ENCODE peak calls at places on chromosomes 12 and 14, in six cellular contexts. J, C, K, U, M and Y are unnamed samples.

GRCh38 chr14:90426031-90426540 is 29.3 kb downstream of the CALM1 start:
- DNase-seq in K (no peak), C (no peak), U (no peak), M (no peak), J (no peak), Y (no peak)

GRCh38 chr14:61122862-61123261 is 141.8 kb downstream of the SLC38A6 start:
- DNase-seq in C (no peak), M (no peak), U (no peak), K (no peak), J (no peak), Y (no peak)

GRCh38 chr12:118534003-118534402 is 157.6 kb downstream of the SUDS3 start:
- DNase-seq in U (no peak), J (no peak), K (no peak), M (no peak), C (no peak), Y (no peak)

GRCh38 chr12:110948041-110948440 is 27.7 kb upstream of the MYL2 start:
- DNase-seq in U (no peak), C (no peak), K (no peak), M (no peak), J (no peak), Y (no peak)

GRCh38 chr12:96861656-96862055 is 45.4 kb upstream of the NEDD1 start:
- DNase-seq in M (no peak), J (no peak), K (no peak), U (no peak), C (no peak), Y (no peak)

GRCh38 chr14:20332946-20333782 is at the start of gene CCNB1IP1:
- DNase-seq in U (peak; percentile 44), K (no peak), C (peak; percentile 88), M (peak; percentile 73), J (peak; percentile 67), Y (peak; percentile 77)

GRCh38 chr14:48526307-48526706 is 850.9 kb upstream of the MDGA2 start:
- DNase-seq in U (no peak), J (no peak), K (no peak), C (no peak), M (no peak), Y (no peak)

GRCh38 chr12:51887476-51888315 is at the start of gene ANKRD33:
- DNase-seq in M (no peak), K (no peak), J (peak; percentile 46), C (no peak), U (peak; percentile 54), Y (no peak)

GRCh38 chr12:46788247-46788887 is 37.4 kb downstream of the SLC38A4 start:
- DNase-seq in J (no peak), U (no peak), M (peak; percentile 48), K (no peak), C (no peak), Y (no peak)

GRCh38 chr14:95683793-95684192 is 2.4 kb upstream of the TCL1B start:
- DNase-seq in M (no peak), K (no peak), U (peak; percentile 36), J (peak; percentile 16), C (no peak), Y (no peak)

GRCh38 chr12:22083167-22083566 is 37.1 kb downstream of the CMAS start:
- DNase-seq in J (peak; percentile 33), U (no peak), K (no peak), C (no peak), M (no peak), Y (peak; percentile 20)

GRCh38 chr12:954736-955135 is 5.2 kb upstream of the RAD52 start:
- DNase-seq in M (no peak), C (no peak), U (no peak), K (no peak), J (no peak), Y (no peak)

GRCh38 chr12:17527021-17527420 is 563.0 kb downstream of the RERGL start:
- DNase-seq in J (no peak), K (no peak), U (no peak), M (no peak), C (no peak), Y (no peak)

GRCh38 chr12:25904442-25904841 is 54.0 kb upstream of the RASSF8 start:
- DNase-seq in U (no peak), M (no peak), K (no peak), J (no peak), C (no peak), Y (no peak)

GRCh38 chr14:63088865-63089264 is 43.6 kb upstream of the KCNH5 start:
- DNase-seq in M (no peak), C (no peak), K (no peak), U (no peak), J (no peak), Y (no peak)

GRCh38 chr12:43957732-43958131 is 121.9 kb downstream of the TMEM117 start:
- DNase-seq in K (no peak), U (no peak), C (peak; percentile 31), J (peak; percentile 38), M (no peak), Y (no peak)

GRCh38 chr14:34331728-34332623 is 130.1 kb downstream of the SPTSSA start:
- DNase-seq in K (no peak), U (peak; percentile 72), J (peak; percentile 77), M (peak; percentile 52), C (no peak), Y (peak; percentile 84)

GRCh38 chr12:52335598-52336262 is 14.5 kb upstream of the KRT83 start:
- DNase-seq in M (no peak), C (no peak), J (no peak), U (peak; percentile 43), K (no peak), Y (no peak)

GRCh38 chr12:41932028-41932427 is 212.6 kb downstream of the GXYLT1 start:
- DNase-seq in M (no peak), K (no peak), J (no peak), C (no peak), U (no peak), Y (no peak)

GRCh38 chr12:41936333-41936732 is 208.3 kb downstream of the GXYLT1 start:
- DNase-seq in J (no peak), K (no peak), M (no peak), C (no peak), U (no peak), Y (no peak)

DNA sequence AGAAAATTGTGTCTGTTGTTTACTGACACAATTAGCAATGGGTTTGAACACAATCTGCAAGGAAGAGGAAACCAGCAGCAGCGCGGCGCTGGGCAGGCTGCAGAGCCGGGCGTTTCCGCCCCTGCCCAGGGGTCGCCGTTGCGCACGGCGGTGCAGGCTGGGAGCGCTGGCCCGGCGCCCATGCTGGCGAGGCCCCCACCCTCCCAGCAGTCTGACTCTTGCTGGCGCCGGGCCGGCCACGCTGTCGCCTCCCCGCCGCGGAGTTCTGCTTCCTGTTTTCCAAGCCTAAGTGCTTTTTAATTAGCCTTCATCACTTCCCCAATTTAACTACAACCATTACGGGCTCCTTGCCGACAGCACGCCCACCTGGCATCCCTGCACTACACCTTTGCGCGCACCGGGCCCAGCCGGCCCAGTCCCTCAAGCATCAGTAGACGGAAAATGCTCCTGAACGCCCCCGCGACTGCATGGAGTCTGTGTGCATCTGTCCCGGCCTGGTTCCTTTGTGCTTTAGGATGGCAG is 212.1 kb downstream of the GXYLT1 start:
- DNase-seq in J (peak; percentile 29), M (peak; percentile 60), K (peak; percentile 27), U (peak; percentile 63), C (no peak), Y (no peak)
- TF ChIP-seq CTCF in J (no peak), M (no peak), K (no peak), U (no peak), C (no peak), Y (no peak)

GRCh38 chr12:58104443-58104842 is 163.1 kb downstream of the ATP23 start:
- DNase-seq in U (no peak), J (no peak), C (no peak), K (no peak), M (no peak), Y (no peak)

GRCh38 chr12:58099476-58099875 is 158.1 kb downstream of the ATP23 start:
- DNase-seq in K (no peak), U (no peak), C (no peak), J (no peak), M (no peak), Y (no peak)

GRCh38 chr12:58106185-58106584 is 164.8 kb downstream of the ATP23 start:
- DNase-seq in U (no peak), M (no peak), J (no peak), K (no peak), C (no peak), Y (no peak)

DNA sequence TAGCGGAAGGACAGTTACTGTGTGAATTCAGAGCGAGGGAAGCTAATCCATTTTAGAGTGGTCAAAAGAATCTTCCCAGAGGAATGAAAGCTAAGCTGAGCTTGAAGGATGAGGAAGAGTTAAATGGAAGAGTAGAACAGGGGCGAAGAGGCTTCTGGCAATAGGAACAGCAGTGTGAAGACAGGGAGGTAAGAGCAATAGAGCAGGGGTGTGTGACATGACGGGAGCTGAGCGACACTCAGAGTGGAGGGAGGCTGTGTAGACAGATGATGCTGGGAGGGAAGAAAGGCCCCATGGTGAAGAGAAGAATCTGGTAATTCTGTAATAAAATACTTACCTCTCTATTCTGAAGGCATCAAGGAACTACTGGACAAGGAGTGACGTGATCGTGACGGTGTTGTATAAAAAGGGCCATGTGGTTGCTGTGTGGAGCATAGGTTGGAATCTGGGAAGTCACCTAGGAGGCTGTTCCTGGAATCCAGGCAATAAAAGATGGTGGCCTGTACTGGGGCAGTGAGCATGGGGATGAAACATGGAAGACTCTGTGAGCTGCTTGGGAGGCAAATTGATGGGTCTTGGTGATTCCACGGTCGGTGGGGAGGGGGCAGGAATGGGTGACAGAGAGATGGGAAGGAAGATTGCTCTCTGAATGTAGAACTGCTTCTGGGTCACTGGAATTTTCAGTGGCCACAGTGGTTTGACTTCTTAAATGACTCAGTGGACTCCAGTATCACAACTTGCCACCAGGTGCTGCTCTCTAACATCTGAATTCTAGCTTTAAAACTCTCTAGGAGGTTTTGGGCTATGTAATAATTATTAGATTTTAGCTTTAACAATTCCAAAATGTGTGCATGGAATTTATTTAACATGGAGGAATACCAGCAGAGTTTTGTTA is 164.1 kb downstream of the ATP23 start:
- DNase-seq in K (no peak), M (no peak), U (no peak), C (no peak), J (no peak), Y (no peak)
- TF ChIP-seq CTCF in K (peak; percentile 18), M (no peak), U (no peak), C (peak; percentile 31), J (no peak), Y (no peak)

GRCh38 chr12:2013527-2014223 is 9.4 kb upstream of the DCP1B start:
- DNase-seq in U (peak; percentile 29), J (no peak), K (no peak), M (no peak), C (no peak), Y (no peak)
- TF ChIP-seq CTCF in U (no peak), J (no peak), K (no peak), M (no peak), C (no peak), Y (no peak)

GRCh38 chr12:2796187-2796663 is 1.5 kb downstream of the FKBP4 start:
- DNase-seq in K (no peak), M (no peak), U (no peak), C (no peak), J (no peak), Y (peak; percentile 31)

GRCh38 chr12:2794736-2795289 is at the start of gene FKBP4:
- DNase-seq in U (peak; percentile 93), K (peak; percentile 46), M (peak; percentile 95), J (peak; percentile 92), C (no peak), Y (peak; percentile 93)

GRCh38 chr12:2795291-2796186 is 769 bp downstream of the FKBP4 start:
- DNase-seq in U (peak; percentile 84), M (peak; percentile 84), K (no peak), J (peak; percentile 76), C (no peak), Y (peak; percentile 78)

GRCh38 chr12:2800046-2800570 is 5.3 kb downstream of the FKBP4 start:
- DNase-seq in J (no peak), K (no peak), C (no peak), U (peak; percentile 51), M (no peak), Y (peak; percentile 55)

GRCh38 chr12:2797721-2798418 is 3.1 kb downstream of the FKBP4 start:
- DNase-seq in J (no peak), C (no peak), U (peak; percentile 88), M (peak; percentile 70), K (no peak), Y (no peak)
- TF ChIP-seq CTCF in J (no peak), C (peak; percentile 1), U (no peak), M (no peak), K (no peak), Y (no peak)